ENCODE peak calls at places on chromosomes 4 and X, in eight cellular contexts. U, X, L, O, G, A, D and W are unnamed samples.

GRCh38 chr4:158775091-158775651 is 6.3 kb downstream of the FNIP2 start:
- ATAC-seq in U (peak), X (no peak), L (peak), O (peak), G (no peak), A (peak), D (no peak), W (peak)

GRCh38 chr4:15434086-15434485 is 6.3 kb downstream of the C1QTNF7 start:
- ATAC-seq in U (no peak), X (no peak), L (no peak), O (no peak), G (no peak), A (no peak), D (no peak), W (peak)

GRCh38 chrX:9927638-9928037 is 39.5 kb upstream of the CLDN34 start:
- ATAC-seq in U (no peak), X (no peak), L (no peak), O (no peak), G (no peak), A (no peak), D (peak), W (no peak)

GRCh38 chr4:185280608-185281007 is 71.2 kb downstream of the SNX25 start:
- ATAC-seq in U (no peak), X (no peak), L (peak), O (no peak), G (no peak), A (no peak), D (no peak), W (no peak)

GRCh38 chr4:24664956-24665355 is 80.6 kb upstream of the DHX15 start:
- ATAC-seq in U (no peak), X (no peak), L (no peak), O (no peak), G (no peak), A (no peak), D (no peak), W (peak)

GRCh38 chr4:156109943-156110925 is 156.6 kb upstream of the CTSO start:
- ATAC-seq in U (no peak), X (peak), L (no peak), O (peak), G (peak), A (peak), D (peak), W (peak)

GRCh38 chr4:11428161-11428700 is 463 bp downstream of the HS3ST1 start:
- ATAC-seq in U (no peak), X (peak), L (no peak), O (no peak), G (peak), A (peak), D (peak), W (no peak)

GRCh38 chr4:173519130-173520101 is 10.6 kb downstream of the HAND2 start:
- ATAC-seq in U (no peak), X (no peak), L (no peak), O (no peak), G (no peak), A (no peak), D (no peak), W (no peak)

GRCh38 chrX:110282922-110283321 is 35.0 kb downstream of the AMMECR1 start:
- ATAC-seq in U (no peak), X (no peak), L (no peak), O (no peak), G (no peak), A (no peak), D (no peak), W (no peak)

GRCh38 chrX:73524906-73525305 is 38.1 kb upstream of the CHIC1 start:
- ATAC-seq in U (no peak), X (no peak), L (no peak), O (no peak), G (no peak), A (no peak), D (no peak), W (no peak)

GRCh38 chr4:102533916-102534315 is 32.8 kb downstream of the NFKB1 start:
- ATAC-seq in U (no peak), X (no peak), L (no peak), O (no peak), G (peak), A (no peak), D (no peak), W (no peak)

GRCh38 chr4:184420402-184420801 is 53.9 kb downstream of the IRF2 start:
- ATAC-seq in U (no peak), X (no peak), L (no peak), O (no peak), G (peak), A (no peak), D (no peak), W (no peak)

GRCh38 chr4:87151730-87152129 is 68.7 kb downstream of the KLHL8 start:
- ATAC-seq in U (no peak), X (no peak), L (no peak), O (no peak), G (no peak), A (no peak), D (no peak), W (no peak)

GRCh38 chr4:41418444-41418843 is 119.5 kb upstream of the LIMCH1 start:
- ATAC-seq in U (no peak), X (no peak), L (no peak), O (no peak), G (no peak), A (peak), D (peak), W (peak)

GRCh38 chr4:139593091-139593564 is 37.1 kb upstream of the SETD7 start:
- ATAC-seq in U (no peak), X (no peak), L (peak), O (no peak), G (no peak), A (peak), D (peak), W (no peak)

GRCh38 chr4:81490761-81491160 is 19.1 kb upstream of the RASGEF1B start:
- ATAC-seq in U (no peak), X (no peak), L (no peak), O (no peak), G (no peak), A (peak), D (no peak), W (no peak)

GRCh38 chrX:29890004-29890403 is 325.4 kb upstream of the MAGEB2 start:
- ATAC-seq in U (no peak), X (no peak), L (no peak), O (no peak), G (no peak), A (no peak), D (no peak), W (no peak)

GRCh38 chrX:17689971-17690409 is 47.3 kb upstream of the SCML1 start:
- ATAC-seq in U (peak), X (peak), L (peak), O (peak), G (peak), A (peak), D (peak), W (peak)

GRCh38 chr4:176333076-176333475 is 13.3 kb downstream of the SPCS3 start:
- ATAC-seq in U (no peak), X (no peak), L (peak), O (peak), G (no peak), A (no peak), D (no peak), W (no peak)

GRCh38 chrX:74614193-74614909 is at the start of gene RLIM:
- ATAC-seq in U (peak), X (peak), L (peak), O (peak), G (peak), A (peak), D (peak), W (peak)

GRCh38 chr4:69330345-69330744 is 50.1 kb downstream of the UGT2B28 start:
- ATAC-seq in U (no peak), X (no peak), L (no peak), O (no peak), G (no peak), A (no peak), D (no peak), W (no peak)

GRCh38 chr4:62161446-62161845 is 961.3 kb downstream of the ADGRL3 start:
- ATAC-seq in U (no peak), X (no peak), L (no peak), O (no peak), G (no peak), A (no peak), D (no peak), W (no peak)

GRCh38 chrX:72100051-72100755 is 31.5 kb downstream of the RTL5 start:
- ATAC-seq in U (no peak), X (no peak), L (no peak), O (no peak), G (peak), A (no peak), D (no peak), W (no peak)

GRCh38 chr4:115154826-115155225 is 41.4 kb upstream of the NDST4 start:
- ATAC-seq in U (no peak), X (peak), L (no peak), O (no peak), G (no peak), A (no peak), D (peak), W (no peak)

GRCh38 chrX:135923353-135923752 is 29.8 kb downstream of the SAGE1 start:
- ATAC-seq in U (no peak), X (peak), L (peak), O (no peak), G (no peak), A (no peak), D (peak), W (no peak)

GRCh38 chr4:53489279-53489889 is 101.9 kb downstream of the LNX1 start:
- ATAC-seq in U (no peak), X (no peak), L (peak), O (no peak), G (no peak), A (no peak), D (no peak), W (no peak)

GRCh38 chrX:7996851-7997250 is 69.6 kb upstream of the PNPLA4 start:
- ATAC-seq in U (no peak), X (no peak), L (no peak), O (no peak), G (peak), A (no peak), D (no peak), W (no peak)

GRCh38 chrX:24464498-24464835 is 619 bp upstream of the PDK3 start:
- ATAC-seq in U (no peak), X (no peak), L (no peak), O (peak), G (no peak), A (no peak), D (no peak), W (no peak)

GRCh38 chr4:167265231-167265630 is 30.9 kb upstream of the SPOCK3 start:
- ATAC-seq in U (no peak), X (no peak), L (no peak), O (no peak), G (no peak), A (no peak), D (no peak), W (no peak)
- TF ChIP-seq CTCF in U (no peak), X (no peak), L (no peak), O (no peak), G (no peak), A (no peak), D (no peak), W (no peak)

DNA sequence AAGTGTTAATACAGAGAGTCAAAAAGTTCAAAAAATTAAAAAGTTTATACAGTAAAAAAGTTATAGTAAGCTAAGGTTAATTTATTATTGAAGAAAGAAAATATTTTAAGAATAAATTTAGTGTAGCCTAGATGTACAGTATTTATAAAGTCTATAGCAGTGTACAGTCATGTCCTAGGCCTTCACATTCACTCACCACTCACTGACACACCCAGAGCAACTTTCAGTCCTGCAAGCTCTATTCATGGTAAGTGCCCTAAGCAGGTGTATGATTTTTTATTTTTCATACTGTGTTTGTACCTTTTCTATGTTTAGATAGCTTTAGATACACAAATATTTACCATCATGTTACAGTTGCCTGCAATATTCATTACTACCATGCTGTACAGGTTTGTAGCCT is 108.9 kb downstream of the FHIP1A start:
- ATAC-seq in U (no peak), X (no peak), L (no peak), O (no peak), G (no peak), A (no peak), D (no peak), W (no peak)
- H3K4me3 ChIP-seq in U (no peak), X (no peak), L (no peak), O (no peak), G (no peak), A (no peak), D (no peak), W (no peak)

GRCh38 chr4:78644744-78645330 is 93.3 kb downstream of the ANXA3 start:
- ATAC-seq in U (peak), X (peak), L (peak), O (peak), G (peak), A (peak), D (peak), W (peak)

GRCh38 chr4:78648639-78649363 is 97.2 kb downstream of the ANXA3 start:
- ATAC-seq in U (no peak), X (no peak), L (no peak), O (no peak), G (no peak), A (no peak), D (no peak), W (no peak)

GRCh38 chr4:78647272-78647671 is 95.7 kb downstream of the ANXA3 start:
- ATAC-seq in U (no peak), X (no peak), L (no peak), O (no peak), G (no peak), A (no peak), D (no peak), W (no peak)

GRCh38 chr4:78644063-78644691 is 92.6 kb downstream of the ANXA3 start:
- ATAC-seq in U (no peak), X (no peak), L (no peak), O (no peak), G (no peak), A (no peak), D (no peak), W (no peak)

DNA sequence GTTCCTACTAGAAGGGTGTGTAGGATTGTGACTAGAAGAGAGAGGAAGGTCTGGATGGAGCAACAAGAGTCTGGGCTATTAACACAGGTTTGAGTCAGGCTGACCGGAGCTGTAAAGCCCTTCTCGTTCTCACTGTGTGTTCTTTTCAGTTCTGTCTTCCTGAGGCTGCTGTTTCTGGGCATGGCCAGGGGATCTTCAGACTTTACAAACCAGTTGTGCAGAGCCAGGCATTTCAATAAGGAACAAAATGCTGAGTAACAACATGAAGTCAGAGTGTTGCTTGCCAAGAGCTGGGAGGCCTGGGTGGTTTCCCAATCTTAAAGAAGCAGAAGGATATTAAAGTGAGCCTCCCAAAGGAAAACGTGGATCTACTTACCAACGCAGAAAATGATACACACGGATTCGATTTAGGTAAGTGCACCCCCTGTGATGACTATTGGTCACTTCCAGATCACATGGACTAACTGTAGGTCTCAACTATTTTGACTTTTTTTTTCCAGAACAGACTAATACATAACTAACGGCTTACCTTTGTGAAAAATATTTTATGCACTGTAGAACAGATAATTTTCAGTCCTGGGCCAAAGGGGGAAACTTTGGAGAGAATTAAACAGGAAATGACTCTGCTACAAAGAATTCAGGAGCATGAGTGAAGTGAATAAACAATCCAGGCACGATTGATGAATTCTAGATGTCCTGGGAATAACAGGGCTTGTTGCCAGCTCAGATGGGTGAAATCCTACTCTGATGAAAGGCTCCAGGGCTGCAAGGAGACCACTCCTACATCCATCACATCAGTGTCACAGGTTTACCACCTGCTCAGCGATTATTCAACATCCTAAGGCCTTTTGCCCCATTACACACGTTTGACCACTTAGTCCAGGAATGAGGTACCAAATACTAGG is 94.5 kb downstream of the ANXA3 start:
- ATAC-seq in U (peak), X (peak), L (peak), O (peak), G (peak), A (peak), D (peak), W (peak)
- TF ChIP-seq POLR2AphosphoS5 in U (no peak), X (no peak), L (no peak), O (no peak), G (no peak), A (peak), D (no peak), W (peak)

GRCh38 chr4:170052919-170053318 is 26.7 kb upstream of the MFAP3L start:
- ATAC-seq in U (no peak), X (no peak), L (no peak), O (no peak), G (no peak), A (no peak), D (peak), W (no peak)

GRCh38 chr4:170049793-170050192 is 23.6 kb upstream of the MFAP3L start:
- ATAC-seq in U (no peak), X (no peak), L (no peak), O (no peak), G (no peak), A (no peak), D (no peak), W (no peak)

GRCh38 chr4:170051402-170051801 is 25.2 kb upstream of the MFAP3L start:
- ATAC-seq in U (no peak), X (peak), L (peak), O (peak), G (peak), A (no peak), D (peak), W (no peak)

DNA sequence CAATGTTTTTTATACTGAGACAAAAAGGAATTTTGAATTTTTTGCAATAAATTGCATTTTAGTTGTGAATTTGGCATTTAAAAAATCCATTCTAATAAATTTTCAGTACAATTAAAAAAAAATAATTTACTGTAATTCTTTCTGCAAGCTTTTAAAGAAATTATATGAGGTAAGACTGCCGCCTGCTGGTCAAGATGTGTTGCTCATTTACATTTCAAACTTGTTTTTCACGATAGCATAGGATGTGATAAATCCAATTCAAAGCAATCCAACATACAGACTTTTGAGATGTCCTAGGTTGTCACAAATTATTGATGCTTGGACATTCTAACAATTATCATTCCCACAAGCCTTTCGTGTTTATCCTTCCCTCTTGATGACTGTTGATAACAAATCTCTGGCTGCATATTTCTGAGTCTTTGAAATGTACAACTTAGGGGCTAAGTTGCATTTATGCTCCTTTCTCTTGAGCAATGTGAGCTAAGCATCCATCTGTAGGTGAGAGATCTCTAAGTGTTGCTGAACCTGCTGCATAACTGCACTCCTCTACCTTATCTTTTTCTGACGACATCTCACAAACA is 21.7 kb upstream of the MFAP3L start:
- ATAC-seq in U (no peak), X (peak), L (peak), O (no peak), G (no peak), A (no peak), D (no peak), W (no peak)
- TF ChIP-seq CTCF in U (peak), X (peak), L (peak), O (peak), G (peak), A (peak), D (peak), W (peak)

DNA sequence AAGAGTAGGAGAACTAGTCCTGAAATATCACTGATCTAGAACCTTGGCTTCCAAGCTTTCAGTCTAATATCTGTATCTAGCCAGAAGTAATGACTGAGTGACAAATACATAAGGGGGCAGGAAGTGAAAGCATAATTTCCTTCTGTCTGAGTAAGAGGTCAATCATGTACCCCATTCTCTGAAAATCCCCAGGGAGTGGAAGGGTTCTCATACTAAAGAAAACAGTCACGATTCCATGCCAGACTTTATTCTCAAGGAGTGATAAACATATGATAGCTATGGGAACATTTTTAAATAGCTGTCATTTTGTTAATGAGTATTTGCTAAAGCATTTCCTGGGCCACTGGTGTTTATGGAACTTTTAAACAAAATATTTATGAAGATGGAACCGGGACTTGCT is 308.5 kb downstream of the ARHGAP24 start:
- ATAC-seq in U (no peak), X (no peak), L (no peak), O (no peak), G (peak), A (no peak), D (no peak), W (no peak)
- H3K4me3 ChIP-seq in U (no peak), X (no peak), L (no peak), O (no peak), G (no peak), A (no peak), D (no peak), W (no peak)